ENCODE peak calls at places on chromosomes 3 and 15, in nine cellular contexts. U is hepatocyte, Q is astrocyte of the spinal cord, Y is endothelial cell, A is DND-41, X is heart left ventricle, R is GM13976, L is IMR-90, W is RWPE1. T is an unnamed sample.

GRCh38 chr15:66138096-66138783 is 115.3 kb downstream of the MEGF11 start:
- DNase-seq in U (no peak), Q (no peak), Y (no peak), A (no peak), X (peak; percentile 10), R (no peak), L (no peak), W (no peak), T (no peak)

GRCh38 chr3:61947456-61947855 is 386.1 kb downstream of the PTPRG start:
- DNase-seq in U (no peak), Q (no peak), Y (no peak), A (no peak), X (no peak), R (no peak), L (no peak), W (no peak), T (no peak)

GRCh38 chr3:9222956-9223639 is 26.3 kb downstream of the SRGAP3 start:
- DNase-seq in U (no peak), Q (no peak), Y (no peak), A (no peak), X (no peak), R (no peak), L (no peak), W (no peak), T (no peak)

GRCh38 chr3:294096-294495 is 97.5 kb downstream of the CHL1 start:
- DNase-seq in U (no peak), Q (no peak), Y (no peak), A (no peak), X (no peak), R (no peak), L (no peak), W (no peak), T (no peak)

GRCh38 chr15:50353251-50353998 is 1.6 kb downstream of the GABPB1 start:
- DNase-seq in U (peak; percentile 32), Q (peak; percentile 93), Y (no peak), A (no peak), X (no peak), R (no peak), L (peak; percentile 95), W (peak; percentile 45), T (peak; percentile 78)

GRCh38 chr3:137171834-137172603 is 214.2 kb downstream of the IL20RB start:
- DNase-seq in U (no peak), Q (no peak), Y (no peak), A (no peak), X (no peak), R (no peak), L (no peak), W (peak; percentile 41), T (no peak)

GRCh38 chr15:26126070-26126469 is 262.9 kb upstream of the ATP10A start:
- DNase-seq in U (no peak), Q (no peak), Y (no peak), A (no peak), X (no peak), R (no peak), L (no peak), W (no peak), T (no peak)

GRCh38 chr3:181464033-181464694 is 247.6 kb upstream of the SOX2 start:
- DNase-seq in U (no peak), Q (no peak), Y (no peak), A (no peak), X (no peak), R (no peak), L (no peak), W (no peak), T (no peak)

GRCh38 chr3:99645277-99646106 is 7.1 kb downstream of the COL8A1 start:
- DNase-seq in U (no peak), Q (peak; percentile 84), Y (peak; percentile 39), A (no peak), X (peak; percentile 15), R (no peak), L (peak; percentile 81), W (peak; percentile 43), T (peak; percentile 47)

GRCh38 chr3:134885877-134886621 is 91.0 kb downstream of the EPHB1 start:
- DNase-seq in U (no peak), Q (peak; percentile 9), Y (no peak), A (peak; percentile 66), X (no peak), R (no peak), L (no peak), W (no peak), T (peak; percentile 53)

GRCh38 chr3:25889132-25889917 is 99.4 kb downstream of the OXSM start:
- DNase-seq in U (no peak), Q (no peak), Y (no peak), A (no peak), X (no peak), R (no peak), L (peak; percentile 11), W (no peak), T (no peak)

GRCh38 chr3:174477491-174477890 is 381.6 kb upstream of the NAALADL2 start:
- DNase-seq in U (no peak), Q (no peak), Y (no peak), A (no peak), X (no peak), R (no peak), L (no peak), W (no peak), T (no peak)

GRCh38 chr15:66565141-66565595 is 630 bp downstream of the LCTL start:
- DNase-seq in U (no peak), Q (no peak), Y (no peak), A (no peak), X (no peak), R (no peak), L (no peak), W (no peak), T (no peak)

GRCh38 chr3:197711973-197712707 is 24.6 kb downstream of the RUBCN start:
- DNase-seq in U (peak; percentile 91), Q (peak; percentile 98), Y (peak; percentile 12), A (peak; percentile 87), X (peak; percentile 91), R (peak; percentile 77), L (peak; percentile 98), W (peak; percentile 92), T (peak; percentile 95)

DNA sequence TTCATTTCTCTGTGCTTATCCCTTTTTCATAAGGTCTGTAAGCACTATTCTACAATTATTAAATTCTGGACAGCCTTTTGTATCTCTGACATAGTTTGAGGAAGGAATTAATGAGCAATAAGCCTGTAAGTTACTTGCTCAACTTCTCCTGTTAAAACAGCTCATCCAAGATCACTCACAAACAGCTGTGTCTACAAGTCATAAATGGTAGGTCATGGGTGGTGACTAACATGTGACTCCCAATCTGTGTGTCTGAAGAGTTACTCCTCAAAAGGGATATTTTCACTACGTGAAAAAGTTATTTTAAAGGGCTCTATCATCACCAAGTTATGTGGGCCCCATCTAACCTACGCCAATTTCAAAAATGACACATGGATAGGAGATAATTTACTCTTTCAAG is 145.2 kb upstream of the CBLB start:
- DNase-seq in U (peak; percentile 61), Q (peak; percentile 76), Y (no peak), A (no peak), X (no peak), R (no peak), L (peak; percentile 99), W (peak; percentile 54), T (peak; percentile 95)
- TF ChIP-seq CTCF in U (no peak), Q (no peak), Y (no peak), A (no peak), X (no peak), R (no peak), L (no peak), W (no peak), T (no peak)

GRCh38 chr3:167837430-167837829 is 101.9 kb downstream of the SERPINI1 start:
- DNase-seq in U (no peak), Q (peak; percentile 5), Y (no peak), A (no peak), X (no peak), R (no peak), L (no peak), W (no peak), T (no peak)
- TF ChIP-seq CTCF in U (peak; percentile 26), Q (no peak), Y (no peak), A (no peak), X (peak; percentile 64), R (no peak), L (peak; percentile 19), W (no peak), T (peak; percentile 26)

DNA sequence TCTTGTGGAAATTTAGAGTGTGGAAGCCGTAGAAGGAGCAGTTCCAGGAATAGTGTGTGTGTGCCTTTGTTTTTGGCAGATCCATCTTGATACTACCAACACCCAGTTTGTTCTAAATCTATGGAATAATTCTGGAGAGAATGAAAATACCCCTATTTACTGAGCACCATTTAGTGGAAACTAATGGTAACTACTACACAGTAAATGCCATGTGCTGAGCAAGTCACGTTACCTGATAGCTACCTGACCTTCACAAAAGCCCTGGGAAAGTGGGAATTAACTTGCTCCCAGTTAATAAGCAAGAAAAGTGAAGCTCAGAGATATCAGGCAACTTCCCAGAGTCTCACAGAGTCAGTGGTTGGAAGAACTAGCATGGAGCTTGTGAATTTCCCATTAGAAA is 137.7 kb downstream of the ARPP21 start:
- DNase-seq in U (no peak), Q (no peak), Y (no peak), A (no peak), X (no peak), R (no peak), L (no peak), W (no peak), T (no peak)
- TF ChIP-seq CTCF in U (no peak), Q (no peak), Y (no peak), A (no peak), X (no peak), R (no peak), L (no peak), W (no peak), T (no peak)

GRCh38 chr15:88467073-88467934 is at the start of the genes MRPL46 and MRPS11:
- DNase-seq in U (peak; percentile 94), Q (peak; percentile 91), Y (peak; percentile 87), A (peak; percentile 87), X (peak; percentile 91), R (peak; percentile 91), L (peak; percentile 83), W (peak; percentile 93), T (peak; percentile 76)
- TF ChIP-seq CTCF in U (no peak), Q (no peak), Y (no peak), A (no peak), X (no peak), R (no peak), L (no peak), W (no peak), T (no peak)

GRCh38 chr3:113277886-113278598 is 66.7 kb downstream of the BOC start:
- DNase-seq in U (no peak), Q (no peak), Y (no peak), A (no peak), X (no peak), R (peak; percentile 57), L (no peak), W (no peak), T (no peak)
- TF ChIP-seq CTCF in U (no peak), Q (peak; percentile 20), Y (peak; percentile 18), A (peak; percentile 8), X (no peak), R (peak; percentile 38), L (no peak), W (no peak), T (peak; percentile 49)

T was measured in HFFc6.